ENCODE peak calls at places on chromosomes 7 and 10, in five cellular contexts. Y, Z, M, C and K are unnamed samples.

GRCh38 chr7:157981778-157982177 is 605.8 kb downstream of the PTPRN2 start:
- DNase-seq in Y (no peak), Z (no peak), M (no peak), C (no peak), K (no peak)

GRCh38 chr7:91843831-91844230 is 36.7 kb downstream of the MTERF1 start:
- DNase-seq in Y (no peak), Z (no peak), M (no peak), C (no peak), K (no peak)

GRCh38 chr10:16367899-16368298 is 68.9 kb upstream of the PTER start:
- DNase-seq in Y (no peak), Z (no peak), M (no peak), C (no peak), K (no peak)

GRCh38 chr7:100366411-100367250 is 6.7 kb upstream of the PILRA start:
- DNase-seq in Y (no peak), Z (no peak), M (no peak), C (no peak), K (no peak)

GRCh38 chr10:44647473-44647872 is 262.6 kb upstream of the CXCL12 start:
- DNase-seq in Y (no peak), Z (no peak), M (no peak), C (no peak), K (no peak)

GRCh38 chr7:98567979-98568378 is 49.1 kb upstream of the NPTX2 start:
- DNase-seq in Y (no peak), Z (no peak), M (no peak), C (no peak), K (no peak)

GRCh38 chr10:28429573-28430216 is 103.2 kb upstream of the WAC start:
- DNase-seq in Y (peak), Z (no peak), M (no peak), C (no peak), K (no peak)

GRCh38 chr10:43809211-43809930 is 160.7 kb upstream of the ZNF32 start:
- DNase-seq in Y (peak), Z (no peak), M (no peak), C (no peak), K (no peak)

GRCh38 chr7:120988591-120989299 is at the start of gene CPED1:
- DNase-seq in Y (peak), Z (peak), M (peak), C (peak), K (peak)

GRCh38 chr10:27673065-27673464 is 72.6 kb downstream of the MKX start:
- DNase-seq in Y (no peak), Z (no peak), M (no peak), C (no peak), K (no peak)

GRCh38 chr7:157881062-157881771 is 544.4 kb downstream of the DNAJB6 start:
- DNase-seq in Y (peak), Z (no peak), M (no peak), C (no peak), K (no peak)

GRCh38 chr7:34454381-34454780 is 203.6 kb upstream of the NPSR1 start:
- DNase-seq in Y (no peak), Z (no peak), M (no peak), C (no peak), K (no peak)

GRCh38 chr7:44713680-44714335 is 34.8 kb upstream of the ZMIZ2 start:
- DNase-seq in Y (no peak), Z (no peak), M (no peak), C (no peak), K (no peak)